ENCODE peak calls at places on chromosomes 13 and 19, in seven cellular contexts. J is heart left ventricle, F is osteocyte, B is colonic mucosa, K is mesothelial cell of epicardium, U is neural crest cell, N is lower leg skin. P is an unnamed sample.
A peak's percentile ranks its signal among the peaks of the same experiment; 100 is the strongest.

GRCh38 chr13:46866150-46866549 is 30.7 kb downstream of the HTR2A start:
- DNase-seq in F (no peak), J (peak; percentile 36), B (peak; percentile 33), K (peak; percentile 46), U (peak; percentile 11), N (peak; percentile 16), P (peak; percentile 54)

GRCh38 chr19:19145281-19145999 is 7.2 kb upstream of the TMEM161A start:
- DNase-seq in F (no peak), U (no peak), N (no peak), J (no peak), B (no peak), K (no peak), P (no peak)

GRCh38 chr13:64869539-64869938 is 2360.6 kb downstream of the PCDH9 start:
- DNase-seq in N (no peak), K (no peak), F (no peak), B (no peak), U (no peak), J (no peak), P (no peak)

GRCh38 chr19:38190061-38190460 is 34.0 kb downstream of the DPF1 start:
- DNase-seq in K (no peak), N (no peak), B (no peak), U (no peak), J (no peak), F (no peak), P (no peak)

GRCh38 chr19:23439623-23440022 is 44.4 kb upstream of the ZNF91 start:
- DNase-seq in J (no peak), F (no peak), K (no peak), B (no peak), U (no peak), N (no peak), P (no peak)

GRCh38 chr13:89401209-89401810 is 1730.1 kb downstream of the SLITRK5 start:
- DNase-seq in U (no peak), B (no peak), F (no peak), J (no peak), N (no peak), K (no peak), P (no peak)

GRCh38 chr13:44236370-44236769 is 137.3 kb upstream of the SERP2 start:
- DNase-seq in U (no peak), B (no peak), F (no peak), N (peak; percentile 51), K (no peak), J (no peak), P (no peak)

GRCh38 chr19:5623397-5624153 is 692 bp downstream of the SAFB start:
- DNase-seq in N (no peak), K (peak; percentile 40), J (no peak), B (peak; percentile 31), F (no peak), U (peak; percentile 2), P (peak; percentile 32)

GRCh38 chr13:29154390-29154789 is 334.3 kb downstream of the MTUS2 start:
- DNase-seq in K (no peak), B (no peak), F (no peak), N (no peak), U (no peak), J (no peak), P (no peak)

GRCh38 chr13:22703601-22704209 is 477.1 kb upstream of the SGCG start:
- DNase-seq in F (no peak), B (no peak), J (no peak), K (no peak), U (no peak), N (no peak), P (no peak)

GRCh38 chr13:71858647-71859046 is 8.4 kb downstream of the DACH1 start:
- DNase-seq in U (no peak), F (no peak), J (no peak), B (no peak), N (no peak), K (no peak), P (no peak)

GRCh38 chr13:71856548-71856947 is 10.5 kb downstream of the DACH1 start:
- DNase-seq in U (no peak), N (no peak), B (no peak), K (no peak), J (no peak), F (no peak), P (no peak)

GRCh38 chr13:71851541-71851940 is 15.5 kb downstream of the DACH1 start:
- DNase-seq in J (no peak), N (no peak), U (no peak), B (no peak), F (no peak), K (no peak), P (no peak)

GRCh38 chr13:71852082-71852481 is 14.9 kb downstream of the DACH1 start:
- DNase-seq in N (no peak), B (no peak), K (no peak), F (no peak), U (no peak), J (no peak), P (peak; percentile 23)

GRCh38 chr13:71854401-71854800 is 12.6 kb downstream of the DACH1 start:
- DNase-seq in U (no peak), K (no peak), F (no peak), N (no peak), J (no peak), B (no peak), P (no peak)
- TF ChIP-seq CTCF in U (no peak), K (no peak), F (no peak), N (no peak), J (no peak), B (no peak), P (no peak)

DNA sequence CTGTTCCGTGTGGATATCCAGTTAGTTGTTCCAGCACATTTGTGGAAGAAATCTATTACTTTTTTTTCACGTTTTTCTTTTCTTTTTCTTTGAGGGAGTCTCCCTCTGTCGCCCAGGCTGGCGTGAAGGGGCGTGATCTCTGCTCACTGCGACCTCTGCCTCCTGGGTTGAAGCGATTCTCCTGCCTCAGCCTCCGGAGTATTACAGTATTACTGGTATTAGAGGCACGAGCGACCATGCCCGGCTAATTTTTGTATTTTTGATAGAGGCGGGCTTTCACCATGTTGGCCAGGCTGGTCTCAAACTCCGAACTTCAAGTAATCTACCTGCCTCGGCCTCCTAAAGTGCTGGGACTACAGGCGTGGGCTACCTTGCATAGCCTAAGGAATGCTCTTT is 43.6 kb downstream of the ZNF611 start:
- DNase-seq in U (no peak), F (no peak), K (no peak), N (no peak), B (no peak), J (no peak), P (peak; percentile 25)
- TF ChIP-seq CTCF in U (no peak), F (no peak), K (no peak), N (no peak), B (no peak), J (no peak), P (no peak)

GRCh38 chr13:87274209-87274819 is 396.9 kb upstream of the SLITRK5 start:
- DNase-seq in J (no peak), B (peak; percentile 21), U (peak; percentile 53), F (no peak), N (no peak), K (peak; percentile 54), P (peak; percentile 47)

DNA sequence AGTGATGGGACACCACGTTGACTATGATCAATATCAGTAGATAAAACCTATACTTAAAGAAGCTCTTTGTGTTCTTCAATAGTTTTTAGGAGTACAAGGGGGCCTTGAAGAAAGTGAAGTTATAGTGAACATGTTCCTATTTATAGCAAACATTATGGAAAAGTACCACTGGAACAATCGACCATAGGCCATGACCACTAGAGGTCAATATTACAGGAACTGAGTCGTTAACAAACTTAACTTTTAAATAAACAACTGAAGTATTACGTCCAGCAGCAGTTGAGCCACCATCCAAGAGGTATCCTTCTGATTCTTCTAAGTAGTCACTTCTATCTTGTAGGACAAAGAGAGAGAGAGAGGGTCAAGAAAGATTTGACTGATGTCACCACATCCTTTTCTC is 391.0 kb upstream of the SLITRK5 start:
- DNase-seq in N (no peak), J (no peak), K (no peak), B (no peak), F (no peak), U (no peak), P (no peak)
- TF ChIP-seq CTCF in N (no peak), J (no peak), K (no peak), B (no peak), F (no peak), U (peak; percentile 14), P (no peak)

GRCh38 chr19:13241321-13242104 is 91.3 kb downstream of the IER2 start:
- DNase-seq in J (no peak), B (no peak), N (no peak), U (no peak), F (no peak), K (no peak), P (no peak)
- TF ChIP-seq CTCF in J (no peak), B (no peak), N (no peak), U (no peak), F (peak; percentile 8), K (no peak), P (no peak)

DNA sequence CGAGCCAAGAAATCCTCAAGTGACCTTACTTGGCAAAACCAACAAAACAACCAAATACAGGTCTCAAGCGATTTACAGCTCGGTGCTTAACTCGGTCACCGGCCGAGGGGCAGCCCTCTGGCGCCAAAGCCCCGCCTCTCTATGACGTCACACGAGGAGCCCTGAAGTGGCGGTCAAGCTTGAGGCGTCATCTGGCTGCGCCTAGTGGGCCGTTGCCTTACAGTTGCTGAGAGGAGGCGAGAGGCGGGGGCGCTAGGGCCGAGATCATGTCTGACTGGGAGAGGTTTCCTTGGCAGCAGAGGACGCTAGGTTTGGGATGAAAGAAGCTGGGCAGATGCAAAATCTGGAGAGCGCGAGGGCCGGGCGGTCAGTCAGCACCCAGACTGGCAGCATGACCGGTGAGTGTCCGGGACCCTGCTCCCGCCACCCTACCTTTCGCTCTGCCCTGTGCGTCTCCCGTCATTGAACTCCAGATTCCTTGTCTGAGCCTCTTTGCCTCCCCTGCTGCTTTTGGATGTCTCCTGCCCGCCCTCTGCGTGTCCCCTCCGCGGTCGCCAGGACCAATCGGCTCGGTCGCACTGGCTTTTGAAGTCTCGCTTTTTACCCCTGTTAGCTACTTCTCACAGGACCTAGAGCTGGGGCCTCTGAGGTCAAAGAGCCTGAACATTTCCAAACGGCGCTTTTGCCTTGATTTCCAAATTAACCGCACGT is at the start of gene CDADC1:
- DNase-seq in J (peak; percentile 99), K (peak; percentile 97), B (peak; percentile 99), U (peak; percentile 96), F (peak; percentile 98), N (peak; percentile 94), P (peak; percentile 100)
- TF ChIP-seq CTCF in J (no peak), K (no peak), B (no peak), U (no peak), F (no peak), N (no peak), P (no peak)

GRCh38 chr13:19810151-19810550 is 27.4 kb upstream of the PSPC1 start:
- DNase-seq in N (no peak), J (no peak), K (no peak), F (no peak), U (no peak), B (no peak), P (no peak)
- TF ChIP-seq CTCF in N (no peak), J (no peak), K (no peak), F (no peak), U (no peak), B (no peak), P (no peak)

GRCh38 chr13:31174018-31174417 is 12.3 kb upstream of the HSPH1 start:
- DNase-seq in N (no peak), B (no peak), J (no peak), K (no peak), U (no peak), F (no peak), P (no peak)
- TF ChIP-seq CTCF in N (no peak), B (no peak), J (no peak), K (no peak), U (no peak), F (peak; percentile 59), P (no peak)

P was measured in glutamatergic neuron.